ENCODE peak calls at places on chromosomes 2 and 18, in four cellular contexts. Q is kidney tubule cell; U is stimulated activated CD8-positive, alpha-beta memory T cell treated with anti-CD3 and anti-CD28 coated beads, Interleukin-15, amount 100 ng/mL, for 24 hours; L is neural progenitor cell. Z is an unnamed sample.

GRCh38 chr2:195695002-195695631 is 38.1 kb downstream of the SLC39A10 start:
- DNase-seq in Q (no peak), U (no peak), L (no peak), Z (no peak)

GRCh38 chr2:73986085-73986680 is 1.5 kb downstream of the TET3 start:
- DNase-seq in Q (no peak), U (no peak), L (no peak), Z (no peak)

GRCh38 chr2:102780467-102780866 is 18.6 kb downstream of the TMEM182 start:
- DNase-seq in Q (no peak), U (no peak), L (no peak), Z (no peak)

GRCh38 chr2:240125749-240126148 is 10.4 kb downstream of the COPS9 start:
- DNase-seq in Q (no peak), U (no peak), L (no peak), Z (no peak)

GRCh38 chr2:111122631-111123421 is 2.1 kb downstream of the BCL2L11 start:
- DNase-seq in Q (peak), U (no peak), L (peak), Z (peak)

GRCh38 chr18:45836242-45837215 is 11.1 kb downstream of the SIGLEC15 start:
- DNase-seq in Q (no peak), U (no peak), L (peak), Z (no peak)

GRCh38 chr2:230697676-230698075 is 15.0 kb upstream of the CAB39 start:
- DNase-seq in Q (no peak), U (no peak), L (no peak), Z (no peak)

GRCh38 chr18:26424428-26425147 is 123.8 kb downstream of the KCTD1 start:
- DNase-seq in Q (no peak), U (no peak), L (no peak), Z (no peak)

GRCh38 chr2:238449909-238450417 is 23.2 kb downstream of the ASB1 start:
- DNase-seq in Q (no peak), U (no peak), L (no peak), Z (peak)

GRCh38 chr2:102585704-102586404 is 33.5 kb upstream of the SLC9A2 start:
- DNase-seq in Q (no peak), U (no peak), L (peak), Z (peak)

GRCh38 chr2:73110622-73111299 is 2.0 kb downstream of the RAB11FIP5 start:
- DNase-seq in Q (peak), U (no peak), L (no peak), Z (peak)

GRCh38 chr18:7901657-7902056 is 334.5 kb downstream of the PTPRM start:
- DNase-seq in Q (no peak), U (no peak), L (no peak), Z (no peak)

GRCh38 chr2:101380376-101380775 is 6.9 kb downstream of the CREG2 start:
- DNase-seq in Q (peak), U (no peak), L (no peak), Z (peak)

GRCh38 chr2:180124273-180124881 is 117.3 kb upstream of the CWC22 start:
- DNase-seq in Q (peak), U (no peak), L (peak), Z (peak)

GRCh38 chr2:133532919-133533318 is 35.3 kb downstream of the NCKAP5 start:
- DNase-seq in Q (peak), U (no peak), L (no peak), Z (peak)

GRCh38 chr2:178309541-178309940 is 115.2 kb downstream of the OSBPL6 start:
- DNase-seq in Q (no peak), U (no peak), L (no peak), Z (no peak)

GRCh38 chr18:74444104-74444503 is 13.0 kb downstream of the DIPK1C start:
- DNase-seq in Q (peak), U (no peak), L (no peak), Z (peak)

GRCh38 chr2:99701503-99701902 is 211.7 kb upstream of the REV1 start:
- DNase-seq in Q (peak), U (no peak), L (no peak), Z (no peak)

GRCh38 chr2:23380562-23381065 is 4.4 kb upstream of the KLHL29 start:
- DNase-seq in Q (peak), U (no peak), L (no peak), Z (peak)

GRCh38 chr2:46045888-46046287 is 251.3 kb upstream of the EPAS1 start:
- DNase-seq in Q (no peak), U (no peak), L (no peak), Z (no peak)

GRCh38 chr18:23115683-23116096 is 19.6 kb upstream of the CABLES1 start:
- DNase-seq in Q (peak), U (no peak), L (no peak), Z (peak)

GRCh38 chr2:170766693-170767092 is 3.5 kb upstream of the ERICH2 start:
- DNase-seq in Q (peak), U (no peak), L (no peak), Z (peak)

GRCh38 chr2:55051026-55051866 is 995 bp upstream of the RTN4 start:
- DNase-seq in Q (peak), U (no peak), L (peak), Z (peak)

GRCh38 chr2:230847883-230848388 is 16.8 kb upstream of the ITM2C start:
- DNase-seq in Q (peak), U (peak), L (peak), Z (peak)

GRCh38 chr2:29213871-29214341 is 98.7 kb downstream of the CLIP4 start:
- DNase-seq in Q (peak), U (no peak), L (no peak), Z (no peak)

GRCh38 chr2:112869258-112869842 is 32.8 kb upstream of the IL1B start:
- DNase-seq in Q (peak), U (no peak), L (no peak), Z (peak)

GRCh38 chr2:195500878-195501277 is 156.1 kb upstream of the SLC39A10 start:
- DNase-seq in Q (no peak), U (no peak), L (no peak), Z (peak)

GRCh38 chr2:44912660-44913059 is 28.8 kb upstream of the SIX3 start:
- DNase-seq in Q (peak), U (no peak), L (no peak), Z (peak)

GRCh38 chr18:68660355-68661183 is 54.3 kb downstream of the TMX3 start:
- DNase-seq in Q (peak), U (no peak), L (peak), Z (peak)

GRCh38 chr2:160427629-160428424 is 65.8 kb downstream of the RBMS1 start:
- DNase-seq in Q (no peak), U (no peak), L (no peak), Z (no peak)

GRCh38 chr18:9653390-9653789 is 39.0 kb upstream of the PPP4R1 start:
- DNase-seq in Q (no peak), U (no peak), L (no peak), Z (peak)

GRCh38 chr2:241608881-241609280 is 28.1 kb downstream of the THAP4 start:
- DNase-seq in Q (no peak), U (no peak), L (no peak), Z (no peak)